ENCODE peak calls at places on chromosomes 13 and 19, in four cellular contexts. W is IMR-90, G is GM12878, D is A549. A is an unnamed sample.
A peak's percentile ranks its signal among the peaks of the same experiment; 100 is the strongest.

GRCh38 chr13:113762538-113762937 is 3.5 kb downstream of the TMEM255B start:
- DNase-seq in G (no peak), W (no peak), D (no peak), A (no peak)

GRCh38 chr19:55080915-55081772 is 5.5 kb downstream of the EPS8L1 start:
- DNase-seq in W (peak; percentile 44), D (peak; percentile 77), G (peak; percentile 35), A (peak; percentile 94)

GRCh38 chr13:112924365-112924764 is 44.6 kb upstream of the MCF2L start:
- DNase-seq in D (no peak), G (no peak), W (no peak), A (no peak)

GRCh38 chr13:98871727-98872126 is 106.1 kb downstream of the DOCK9 start:
- DNase-seq in W (no peak), D (no peak), G (no peak), A (no peak)

GRCh38 chr13:57569981-57570380 is 61.6 kb upstream of the PCDH17 start:
- DNase-seq in W (no peak), D (no peak), G (no peak), A (no peak)

GRCh38 chr13:32036131-32036695 is 4.6 kb downstream of the FRY start:
- DNase-seq in W (no peak), G (no peak), D (no peak), A (no peak)

GRCh38 chr19:49823472-49823871 is 5.4 kb downstream of the MED25 start:
- DNase-seq in G (no peak), D (no peak), W (no peak), A (no peak)

GRCh38 chr19:39410620-39411005 is 1.9 kb upstream of the PLEKHG2 start:
- DNase-seq in W (no peak), G (no peak), D (no peak), A (no peak)

GRCh38 chr13:31134055-31134711 is 27.5 kb downstream of the HSPH1 start:
- DNase-seq in D (no peak), G (no peak), W (no peak), A (no peak)

GRCh38 chr19:9324584-9324962 is 594 bp downstream of the ZNF559 start:
- DNase-seq in W (no peak), D (no peak), G (no peak), A (peak; percentile 7)

GRCh38 chr13:68715651-68716050 is 1392.0 kb upstream of the ATXN8OS start:
- DNase-seq in G (no peak), W (no peak), D (no peak), A (peak; percentile 2)

GRCh38 chr19:19820774-19821315 is 705 bp downstream of the ZNF506 start:
- DNase-seq in G (no peak), D (no peak), W (no peak), A (no peak)

GRCh38 chr19:43504426-43505185 is at the start of gene PHLDB3:
- DNase-seq in G (no peak), W (peak; percentile 9), D (no peak), A (peak; percentile 70)

GRCh38 chr19:2750739-2751437 is 11.1 kb upstream of the SLC39A3 start:
- DNase-seq in D (no peak), W (no peak), G (no peak), A (no peak)

GRCh38 chr13:110746443-110746842 is 32.9 kb downstream of the ING1 start:
- DNase-seq in G (no peak), D (no peak), W (peak; percentile 43), A (no peak)

GRCh38 chr19:30132312-30133075 is 190.5 kb downstream of the URI1 start:
- DNase-seq in W (no peak), D (no peak), G (no peak), A (no peak)

GRCh38 chr19:794989-795658 is 2.1 kb upstream of the PTBP1 start:
- DNase-seq in W (no peak), G (no peak), D (no peak), A (no peak)

GRCh38 chr19:14337510-14337909 is 43.7 kb upstream of the ADGRE5 start:
- DNase-seq in W (no peak), D (peak; percentile 34), G (no peak), A (peak; percentile 65)

GRCh38 chr13:103898481-103898880 is 832.3 kb upstream of the SLC10A2 start:
- DNase-seq in W (no peak), G (no peak), D (no peak), A (no peak)

GRCh38 chr13:75411924-75412537 is 69.9 kb downstream of the TBC1D4 start:
- DNase-seq in D (no peak), W (no peak), G (no peak), A (no peak)

GRCh38 chr19:36915992-36916830 is at the start of the genes ZNF568 and ZNF829:
- DNase-seq in W (peak; percentile 83), G (peak; percentile 48), D (peak; percentile 43), A (peak; percentile 87)

GRCh38 chr19:40550951-40551350 is 25.7 kb upstream of the SHKBP1 start:
- DNase-seq in G (no peak), W (no peak), D (no peak), A (no peak)

GRCh38 chr13:20348018-20348417 is 115.9 kb upstream of the GJB6 start:
- DNase-seq in W (no peak), D (no peak), G (no peak), A (no peak)

GRCh38 chr19:7815325-7815724 is 14.7 kb upstream of the EVI5L start:
- DNase-seq in W (no peak), G (peak; percentile 57), D (no peak), A (no peak)

GRCh38 chr13:87684850-87685735 is 13.9 kb downstream of the SLITRK5 start:
- DNase-seq in D (no peak), W (no peak), G (no peak), A (no peak)

GRCh38 chr19:50880241-50880640 is 7.0 kb downstream of the KLK2 start:
- DNase-seq in G (no peak), D (no peak), W (no peak), A (no peak)

GRCh38 chr13:100019780-100020356 is 38.3 kb downstream of the ZIC2 start:
- DNase-seq in D (no peak), W (no peak), G (no peak), A (no peak)

GRCh38 chr13:91745962-91746361 is 347.5 kb downstream of the GPC5 start:
- DNase-seq in W (no peak), D (no peak), G (no peak), A (no peak)

GRCh38 chr13:100546713-100547405 is 41.7 kb downstream of the GGACT start:
- DNase-seq in W (no peak), G (no peak), D (no peak), A (peak; percentile 32)

GRCh38 chr19:32692727-32693061 is 1.1 kb downstream of the NUDT19 start:
- DNase-seq in W (no peak), D (no peak), G (no peak), A (no peak)

GRCh38 chr19:38792250-38793111 is 3.5 kb downstream of the LGALS7B start:
- DNase-seq in G (no peak), D (no peak), W (no peak), A (no peak)

GRCh38 chr19:3065675-3066357 is 3.5 kb upstream of the TLE5 start:
- DNase-seq in G (peak; percentile 73), W (no peak), D (no peak), A (peak; percentile 13)

DNA sequence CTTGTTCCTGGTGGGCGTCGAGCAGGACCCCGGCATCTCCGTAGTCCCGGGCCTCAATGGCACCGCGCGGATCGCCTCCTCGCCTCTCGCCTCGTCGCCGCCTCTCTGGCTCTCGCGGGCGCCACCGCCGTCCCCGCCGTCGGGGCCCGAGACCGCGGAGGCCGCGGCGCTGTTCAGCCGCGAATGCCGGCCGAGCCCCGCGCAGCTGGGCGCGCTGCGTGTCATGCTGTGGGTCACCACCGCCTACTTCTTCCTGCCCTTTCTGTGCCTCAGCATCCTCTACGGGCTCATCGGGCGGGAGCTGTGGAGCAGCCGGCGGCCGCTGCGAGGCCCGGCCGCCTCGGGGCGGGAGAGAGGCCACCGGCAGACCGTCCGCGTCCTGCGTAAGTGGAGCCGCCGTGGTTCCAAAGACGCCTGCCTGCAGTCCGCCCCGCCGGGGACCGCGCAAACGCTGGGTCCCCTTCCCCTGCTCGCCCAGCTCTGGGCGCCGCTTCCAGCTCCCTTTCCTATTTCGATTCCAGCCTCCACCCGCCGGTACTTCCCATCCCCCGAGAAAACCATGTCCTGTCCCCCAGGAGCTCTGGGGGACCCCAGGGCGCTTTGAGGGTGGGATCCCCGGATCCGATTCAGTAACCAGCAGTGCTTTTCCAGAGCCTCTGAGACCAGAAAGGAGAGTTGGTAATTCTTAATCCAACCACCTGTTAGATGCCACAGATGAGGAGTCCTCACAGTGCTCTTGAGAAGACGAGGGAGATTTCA is 897 bp downstream of the MLNR start:
- DNase-seq in W (peak; percentile 12), G (no peak), D (no peak), A (peak; percentile 69)
- TF ChIP-seq RCOR1 in W (no peak), G (no peak), D (no peak), A (no peak)

DNA sequence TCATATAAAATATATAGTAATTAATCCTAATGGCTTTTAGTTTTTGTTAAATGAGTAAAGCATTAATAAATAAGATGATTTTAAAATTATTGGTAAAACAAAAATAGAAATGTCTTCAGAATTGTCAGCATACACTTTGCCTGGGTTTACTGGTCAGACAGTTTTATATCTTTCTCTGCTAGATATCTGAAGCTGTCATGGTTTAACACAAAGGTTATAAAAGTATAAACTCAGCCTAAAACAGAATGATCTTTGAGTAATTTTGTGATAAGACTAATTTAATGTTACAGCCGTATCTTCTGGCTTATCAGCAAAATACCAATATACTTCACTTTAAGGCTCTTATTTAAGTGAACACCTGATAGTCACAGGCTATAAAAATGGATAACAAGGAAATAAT is 17.8 kb upstream of the NAA16 start:
- DNase-seq in D (no peak), W (no peak), G (no peak), A (no peak)
- TF ChIP-seq RCOR1 in D (no peak), W (no peak), G (no peak), A (no peak)

DNA sequence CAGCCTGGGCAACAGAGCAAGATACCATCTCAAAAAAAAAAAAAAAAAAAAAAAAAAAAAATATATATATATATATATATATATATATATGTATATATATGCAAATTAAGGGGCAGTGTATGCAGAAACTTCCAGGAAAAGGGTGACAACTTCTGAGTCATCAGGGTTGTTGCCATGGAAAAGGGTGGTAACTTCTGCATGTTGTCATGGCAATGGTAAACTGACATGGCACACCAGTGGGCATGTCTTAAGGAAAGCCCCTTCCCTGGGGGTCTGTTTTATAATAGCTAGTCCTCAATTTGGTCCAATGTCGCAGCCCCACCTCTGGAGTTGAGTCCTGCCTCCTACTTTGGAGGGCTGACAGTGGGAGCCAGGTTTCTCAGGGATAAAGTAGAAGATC is 7.4 kb upstream of the FCHO1 start:
- DNase-seq in D (no peak), G (no peak), W (peak; percentile 63), A (no peak)
- TF ChIP-seq RCOR1 in D (no peak), G (no peak), W (no peak), A (no peak)

DNA sequence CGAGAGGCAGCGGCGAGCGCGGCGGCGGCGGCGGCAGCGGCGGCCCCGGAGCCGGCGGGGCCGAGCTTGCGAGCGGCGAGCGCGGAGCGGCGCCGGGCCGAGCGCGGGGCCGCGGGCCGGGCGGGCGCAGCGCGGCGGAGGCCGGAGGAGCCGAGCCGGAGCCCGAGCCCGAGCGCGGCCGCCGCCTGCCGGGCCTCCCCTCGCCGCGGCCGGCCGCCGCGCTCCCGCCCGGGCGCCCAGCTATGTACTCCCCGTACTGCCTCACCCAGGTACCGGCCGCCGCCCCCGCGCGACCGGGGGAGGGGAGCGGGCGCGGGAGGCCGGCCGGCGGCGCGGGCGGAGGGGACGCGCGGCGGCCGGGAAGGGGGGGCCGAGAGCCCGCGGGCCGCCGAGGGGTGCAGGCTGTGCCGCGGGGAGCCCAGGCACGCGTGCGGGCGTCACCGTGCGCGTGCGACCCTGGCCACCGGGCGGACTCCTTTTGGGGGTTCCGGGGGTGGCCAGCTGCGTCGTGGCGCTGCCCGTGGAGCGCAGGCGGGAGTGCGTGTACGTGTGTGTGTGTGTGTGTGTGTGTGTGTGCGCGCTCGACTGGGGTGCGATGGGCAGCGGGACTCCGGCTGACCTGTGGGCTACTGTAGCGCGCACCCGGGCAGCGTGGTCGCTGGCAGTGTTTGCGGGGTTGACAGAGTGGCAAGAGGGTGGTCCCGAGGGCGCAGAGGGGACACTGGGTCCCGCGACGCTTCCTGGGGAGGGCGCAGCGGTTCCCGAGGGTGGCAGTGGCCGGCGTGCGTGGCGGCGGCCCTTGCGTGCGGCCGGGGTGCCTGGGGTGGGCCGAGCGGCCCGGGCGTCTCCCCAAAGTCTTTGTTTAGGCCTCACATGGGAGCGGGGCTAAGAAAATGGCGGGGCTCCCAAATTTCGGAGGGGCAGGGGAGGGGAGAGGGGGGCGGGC is 594 bp downstream of the NFIX start:
- DNase-seq in D (no peak), W (peak; percentile 30), G (no peak), A (peak; percentile 87)
- TF ChIP-seq RCOR1 in D (no peak), W (no peak), G (no peak), A (no peak)

A was measured in SK-N-SH.